ENCODE peak calls at places on chromosomes 1 and 21, in four cellular contexts. M, Y, R and H are unnamed samples.

GRCh38 chr1:212860713-212861581 is 2.9 kb downstream of the FLVCR1 start:
- DNase-seq in M (no peak), Y (peak), R (no peak), H (no peak)

GRCh38 chr1:39358491-39358890 is 132.9 kb upstream of the BMP8A start:
- DNase-seq in Y (no peak), M (no peak), R (no peak), H (no peak)

GRCh38 chr1:115164940-115165718 is 75.8 kb upstream of the TSPAN2 start:
- DNase-seq in M (no peak), R (no peak), Y (no peak), H (no peak)

GRCh38 chr21:28769683-28770082 is 223.0 kb downstream of the LTN1 start:
- DNase-seq in R (no peak), Y (peak), M (no peak), H (no peak)

GRCh38 chr1:223207293-223208066 is 64.4 kb upstream of the TLR5 start:
- DNase-seq in M (no peak), R (no peak), Y (no peak), H (no peak)

GRCh38 chr1:3255680-3256079 is 186.7 kb downstream of the PRDM16 start:
- DNase-seq in Y (no peak), R (no peak), M (no peak), H (no peak)

GRCh38 chr1:14020006-14020405 is 320.0 kb downstream of the PRDM2 start:
- DNase-seq in Y (no peak), R (no peak), M (no peak), H (no peak)

GRCh38 chr1:161198877-161199431 is at the start of gene ADAMTS4:
- DNase-seq in R (no peak), M (peak), Y (peak), H (no peak)

GRCh38 chr1:243568793-243569192 is 281.2 kb downstream of the AKT3 start:
- DNase-seq in R (no peak), Y (peak), M (no peak), H (no peak)

GRCh38 chr1:214043167-214043566 is 55.4 kb downstream of the PROX1 start:
- DNase-seq in R (no peak), Y (no peak), M (no peak), H (no peak)